ENCODE peak calls at places on chromosomes 6 and 20, in nine cellular contexts. One of them, this sample, is unnamed.
A peak's percentile ranks its signal among the peaks of the same experiment; 100 is the strongest.

GRCh38 chr6:81704700-81705099 is 47.8 kb downstream of the TENT5A start:
- DNase-seq in SJSA1: no peak
- DNase-seq in ovary: no peak
- DNase-seq in A549: no peak
- DNase-seq in neural progenitor cell: no peak
- DNase-seq in tibial nerve: no peak
- DNase-seq in left ventricle myocardium inferior: no peak
- DNase-seq in hepatocyte: no peak
- DNase-seq in left lung: no peak
- DNase-seq in this sample: no peak

GRCh38 chr6:14770572-14770971 is 475.3 kb upstream of the JARID2 start:
- DNase-seq in SJSA1: no peak
- DNase-seq in ovary: no peak
- DNase-seq in A549: no peak
- DNase-seq in neural progenitor cell: no peak
- DNase-seq in tibial nerve: no peak
- DNase-seq in left ventricle myocardium inferior: no peak
- DNase-seq in hepatocyte: no peak
- DNase-seq in left lung: no peak
- DNase-seq in this sample: no peak

GRCh38 chr6:40586369-40586768 is 795 bp downstream of the LRFN2 start:
- DNase-seq in SJSA1: no peak
- DNase-seq in ovary: peak; percentile 28
- DNase-seq in A549: no peak
- DNase-seq in neural progenitor cell: no peak
- DNase-seq in tibial nerve: no peak
- DNase-seq in left ventricle myocardium inferior: no peak
- DNase-seq in hepatocyte: no peak
- DNase-seq in left lung: no peak
- DNase-seq in this sample: no peak

GRCh38 chr20:48722737-48723191 is 105.0 kb downstream of the PREX1 start:
- DNase-seq in SJSA1: peak; percentile 13
- DNase-seq in ovary: no peak
- DNase-seq in A549: peak; percentile 35
- DNase-seq in neural progenitor cell: no peak
- DNase-seq in tibial nerve: no peak
- DNase-seq in left ventricle myocardium inferior: no peak
- DNase-seq in hepatocyte: peak; percentile 32
- DNase-seq in left lung: no peak
- DNase-seq in this sample: no peak

GRCh38 chr6:63897459-63897858 is 261.9 kb downstream of the PHF3 start:
- DNase-seq in SJSA1: no peak
- DNase-seq in ovary: no peak
- DNase-seq in A549: no peak
- DNase-seq in neural progenitor cell: no peak
- DNase-seq in tibial nerve: no peak
- DNase-seq in left ventricle myocardium inferior: no peak
- DNase-seq in hepatocyte: no peak
- DNase-seq in left lung: no peak
- DNase-seq in this sample: no peak

GRCh38 chr20:50586531-50587232 is 76.5 kb downstream of the PTPN1 start:
- DNase-seq in SJSA1: no peak
- DNase-seq in ovary: no peak
- DNase-seq in A549: no peak
- DNase-seq in neural progenitor cell: no peak
- DNase-seq in tibial nerve: no peak
- DNase-seq in left ventricle myocardium inferior: no peak
- DNase-seq in hepatocyte: no peak
- DNase-seq in left lung: peak; percentile 47
- DNase-seq in this sample: no peak

GRCh38 chr6:11994875-11995461 is 17.1 kb upstream of the HIVEP1 start:
- DNase-seq in SJSA1: no peak
- DNase-seq in ovary: no peak
- DNase-seq in A549: no peak
- DNase-seq in neural progenitor cell: no peak
- DNase-seq in tibial nerve: no peak
- DNase-seq in left ventricle myocardium inferior: no peak
- DNase-seq in hepatocyte: no peak
- DNase-seq in left lung: no peak
- DNase-seq in this sample: no peak

GRCh38 chr20:47927944-47928343 is 142.7 kb upstream of the SULF2 start:
- DNase-seq in SJSA1: no peak
- DNase-seq in ovary: no peak
- DNase-seq in A549: no peak
- DNase-seq in neural progenitor cell: no peak
- DNase-seq in tibial nerve: no peak
- DNase-seq in left ventricle myocardium inferior: no peak
- DNase-seq in hepatocyte: no peak
- DNase-seq in left lung: no peak
- DNase-seq in this sample: no peak

GRCh38 chr20:6838181-6838826 is 70.8 kb downstream of the BMP2 start:
- DNase-seq in SJSA1: no peak
- DNase-seq in ovary: no peak
- DNase-seq in A549: no peak
- DNase-seq in neural progenitor cell: peak; percentile 39
- DNase-seq in tibial nerve: no peak
- DNase-seq in left ventricle myocardium inferior: no peak
- DNase-seq in hepatocyte: no peak
- DNase-seq in left lung: no peak
- DNase-seq in this sample: no peak

GRCh38 chr6:41008011-41008410 is 31.0 kb downstream of the UNC5CL start:
- DNase-seq in SJSA1: no peak
- DNase-seq in ovary: no peak
- DNase-seq in A549: no peak
- DNase-seq in neural progenitor cell: no peak
- DNase-seq in tibial nerve: no peak
- DNase-seq in left ventricle myocardium inferior: no peak
- DNase-seq in hepatocyte: no peak
- DNase-seq in left lung: no peak
- DNase-seq in this sample: no peak

GRCh38 chr20:59578602-59579403 is 25.5 kb upstream of the PHACTR3 start:
- DNase-seq in SJSA1: no peak
- DNase-seq in ovary: no peak
- DNase-seq in A549: no peak
- DNase-seq in neural progenitor cell: no peak
- DNase-seq in tibial nerve: no peak
- DNase-seq in left ventricle myocardium inferior: no peak
- DNase-seq in hepatocyte: no peak
- DNase-seq in left lung: no peak
- DNase-seq in this sample: no peak
- H3K4me3 ChIP-seq in SJSA1: no peak overlapping the region
- H3K4me3 ChIP-seq in ovary: no peak overlapping the region
- H3K4me3 ChIP-seq in A549: no peak overlapping the region
- H3K4me3 ChIP-seq in neural progenitor cell: no peak overlapping the region
- H3K4me3 ChIP-seq in tibial nerve: no peak overlapping the region
- H3K4me3 ChIP-seq in left ventricle myocardium inferior: no peak overlapping the region
- H3K4me3 ChIP-seq in hepatocyte: no peak overlapping the region
- H3K4me3 ChIP-seq in left lung: no peak overlapping the region
- H3K4me3 ChIP-seq in this sample: no peak overlapping the region

GRCh38 chr20:45359069-45359405 is 3.9 kb upstream of the SYS1 start:
- DNase-seq in SJSA1: peak; percentile 61
- DNase-seq in ovary: no peak
- DNase-seq in A549: no peak
- DNase-seq in neural progenitor cell: no peak
- DNase-seq in tibial nerve: peak; percentile 70
- DNase-seq in left ventricle myocardium inferior: peak; percentile 49
- DNase-seq in hepatocyte: no peak
- DNase-seq in left lung: no peak
- DNase-seq in this sample: no peak
- H3K4me1 ChIP-seq in SJSA1: peaks cover 68% of the 10 kb centered on the region
- H3K4me1 ChIP-seq in ovary: peaks cover 4% of the 10 kb centered on the region
- H3K4me1 ChIP-seq in A549: peaks cover 52% of the 10 kb centered on the region
- H3K4me1 ChIP-seq in neural progenitor cell: peaks cover 10% of the 10 kb centered on the region
- H3K4me1 ChIP-seq in tibial nerve: peaks cover 35% of the 10 kb centered on the region
- H3K4me1 ChIP-seq in left ventricle myocardium inferior: peaks cover 70% of the 10 kb centered on the region
- H3K4me1 ChIP-seq in hepatocyte: peaks cover 26% of the 10 kb centered on the region
- H3K4me1 ChIP-seq in left lung: peaks cover 33% of the 10 kb centered on the region
- H3K4me1 ChIP-seq in this sample: peaks cover 17% of the 10 kb centered on the region

GRCh38 chr6:22447191-22447590 is 122.2 kb upstream of the HDGFL1 start:
- DNase-seq in SJSA1: no peak
- DNase-seq in ovary: peak; percentile 19
- DNase-seq in A549: no peak
- DNase-seq in neural progenitor cell: peak; percentile 31
- DNase-seq in tibial nerve: no peak
- DNase-seq in left ventricle myocardium inferior: peak; percentile 25
- DNase-seq in hepatocyte: no peak
- DNase-seq in left lung: no peak
- DNase-seq in this sample: no peak

GRCh38 chr6:22444335-22444734 is 125.0 kb upstream of the HDGFL1 start:
- DNase-seq in SJSA1: peak; percentile 10
- DNase-seq in ovary: no peak
- DNase-seq in A549: no peak
- DNase-seq in neural progenitor cell: no peak
- DNase-seq in tibial nerve: no peak
- DNase-seq in left ventricle myocardium inferior: no peak
- DNase-seq in hepatocyte: peak; percentile 24
- DNase-seq in left lung: no peak
- DNase-seq in this sample: no peak

GRCh38 chr6:22445946-22446345 is 123.4 kb upstream of the HDGFL1 start:
- DNase-seq in SJSA1: no peak
- DNase-seq in ovary: no peak
- DNase-seq in A549: no peak
- DNase-seq in neural progenitor cell: no peak
- DNase-seq in tibial nerve: no peak
- DNase-seq in left ventricle myocardium inferior: no peak
- DNase-seq in hepatocyte: no peak
- DNase-seq in left lung: no peak
- DNase-seq in this sample: no peak

GRCh38 chr6:22447862-22448261 is 121.5 kb upstream of the HDGFL1 start:
- DNase-seq in SJSA1: no peak
- DNase-seq in ovary: no peak
- DNase-seq in A549: no peak
- DNase-seq in neural progenitor cell: peak; percentile 66
- DNase-seq in tibial nerve: no peak
- DNase-seq in left ventricle myocardium inferior: no peak
- DNase-seq in hepatocyte: no peak
- DNase-seq in left lung: no peak
- DNase-seq in this sample: no peak

GRCh38 chr6:22442826-22443225 is 126.5 kb upstream of the HDGFL1 start:
- DNase-seq in SJSA1: no peak
- DNase-seq in ovary: peak; percentile 11
- DNase-seq in A549: no peak
- DNase-seq in neural progenitor cell: no peak
- DNase-seq in tibial nerve: no peak
- DNase-seq in left ventricle myocardium inferior: no peak
- DNase-seq in hepatocyte: no peak
- DNase-seq in left lung: peak; percentile 8
- DNase-seq in this sample: no peak
- H3K27ac ChIP-seq in SJSA1: no peak overlapping the region
- H3K27ac ChIP-seq in ovary: no peak overlapping the region
- H3K27ac ChIP-seq in A549: no peak overlapping the region
- H3K27ac ChIP-seq in neural progenitor cell: no peak overlapping the region
- H3K27ac ChIP-seq in tibial nerve: no peak overlapping the region
- H3K27ac ChIP-seq in left ventricle myocardium inferior: peak overlapping the region; percentile 62
- H3K27ac ChIP-seq in hepatocyte: no peak overlapping the region
- H3K27ac ChIP-seq in left lung: no peak overlapping the region
- H3K27ac ChIP-seq in this sample: no peak overlapping the region

GRCh38 chr6:100457251-100457990 is 7.3 kb downstream of the SIM1 start:
- DNase-seq in SJSA1: no peak
- DNase-seq in ovary: no peak
- DNase-seq in A549: no peak
- DNase-seq in neural progenitor cell: peak; percentile 60
- DNase-seq in tibial nerve: no peak
- DNase-seq in left ventricle myocardium inferior: no peak
- DNase-seq in hepatocyte: no peak
- DNase-seq in left lung: no peak
- DNase-seq in this sample: no peak
- H3K4me3 ChIP-seq in SJSA1: no peak overlapping the region
- H3K4me3 ChIP-seq in ovary: no peak overlapping the region
- H3K4me3 ChIP-seq in A549: no peak overlapping the region
- H3K4me3 ChIP-seq in neural progenitor cell: peak overlapping the region; percentile 7
- H3K4me3 ChIP-seq in tibial nerve: no peak overlapping the region
- H3K4me3 ChIP-seq in left ventricle myocardium inferior: no peak overlapping the region
- H3K4me3 ChIP-seq in hepatocyte: no peak overlapping the region
- H3K4me3 ChIP-seq in left lung: no peak overlapping the region
- H3K4me3 ChIP-seq in this sample: no peak overlapping the region

DNA sequence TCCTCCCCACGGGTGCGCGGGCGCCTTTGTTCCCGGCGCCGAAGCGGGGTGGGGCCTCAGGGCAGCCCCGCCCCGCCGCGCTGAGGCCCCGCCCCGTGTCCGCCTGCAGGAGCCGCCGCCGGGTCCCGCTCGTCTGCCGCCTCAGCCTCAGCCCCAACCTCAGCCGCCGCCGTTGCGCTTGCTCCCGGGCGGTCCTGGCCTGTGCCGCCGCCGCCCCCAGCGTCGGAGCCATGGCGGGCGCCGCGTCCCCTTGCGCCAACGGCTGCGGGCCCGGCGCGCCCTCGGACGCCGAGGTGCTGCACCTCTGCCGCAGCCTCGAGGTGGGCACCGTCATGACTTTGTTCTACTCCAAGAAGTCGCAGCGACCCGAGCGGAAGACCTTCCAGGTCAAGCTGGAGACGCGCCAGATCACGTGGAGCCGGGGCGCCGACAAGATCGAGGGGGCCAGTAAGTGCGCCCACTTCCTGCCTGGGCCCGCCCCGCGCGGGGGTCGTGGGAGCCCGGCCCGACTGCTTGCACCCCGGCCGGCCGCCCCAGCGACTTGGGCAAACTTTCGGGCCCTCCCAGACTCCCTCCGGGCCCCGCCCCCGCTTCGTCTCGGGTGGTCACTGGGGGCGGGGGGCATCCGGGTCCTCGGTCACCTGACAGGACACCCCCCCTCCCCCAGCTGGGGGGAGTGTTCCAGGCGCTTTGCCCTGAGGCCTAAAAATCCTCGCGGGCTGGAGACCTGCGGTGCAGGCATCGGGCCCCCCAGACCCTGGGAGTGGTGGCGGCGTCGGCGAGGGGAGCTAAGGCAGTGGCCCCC is at the start of gene PLCG1:
- DNase-seq in SJSA1: peak; percentile 85
- DNase-seq in ovary: peak; percentile 88
- DNase-seq in A549: peak; percentile 47
- DNase-seq in neural progenitor cell: peak; percentile 93
- DNase-seq in tibial nerve: peak; percentile 64
- DNase-seq in left ventricle myocardium inferior: peak; percentile 86
- DNase-seq in hepatocyte: peak; percentile 93
- DNase-seq in left lung: peak; percentile 96
- DNase-seq in this sample: peak; percentile 69
- H3K4me1 ChIP-seq in SJSA1: peaks cover 32% of the 10 kb centered on the region
- H3K4me1 ChIP-seq in ovary: peaks cover 28% of the 10 kb centered on the region
- H3K4me1 ChIP-seq in A549: peaks cover 7% of the 10 kb centered on the region
- H3K4me1 ChIP-seq in neural progenitor cell: peaks cover 51% of the 10 kb centered on the region
- H3K4me1 ChIP-seq in tibial nerve: peaks cover 40% of the 10 kb centered on the region
- H3K4me1 ChIP-seq in left ventricle myocardium inferior: peaks cover 75% of the 10 kb centered on the region
- H3K4me1 ChIP-seq in hepatocyte: peaks cover 35% of the 10 kb centered on the region
- H3K4me1 ChIP-seq in left lung: peaks cover 25% of the 10 kb centered on the region
- H3K4me1 ChIP-seq in this sample: peaks cover 34% of the 10 kb centered on the region

This sample was measured in effector memory CD4-positive, alpha-beta T cell.